ENCODE peak calls at places on chromosomes 16 and 17, in nine cellular contexts. R, Y, Q, P, I, G, O, K and Z are unnamed samples.

GRCh38 chr17:45018514-45019176 is 32.8 kb downstream of the DCAKD start:
- DNase-seq in R (peak; percentile 31), Y (peak; percentile 26), Q (no peak), P (no peak), I (no peak), G (no peak), O (no peak), K (no peak), Z (no peak)

GRCh38 chr16:67246081-67246944 is 968 bp downstream of the FHOD1 start:
- DNase-seq in R (peak; percentile 90), Y (peak; percentile 74), Q (peak; percentile 88), P (no peak), I (peak; percentile 56), G (peak; percentile 69), O (peak; percentile 81), K (peak; percentile 32), Z (peak; percentile 33)

GRCh38 chr17:51355314-51356083 is 95.2 kb downstream of the UTP18 start:
- DNase-seq in R (no peak), Y (no peak), Q (no peak), P (no peak), I (no peak), G (no peak), O (no peak), K (no peak), Z (no peak)

GRCh38 chr16:67268136-67268579 is 11.2 kb upstream of the PLEKHG4 start:
- DNase-seq in R (no peak), Y (no peak), Q (peak; percentile 55), P (no peak), I (no peak), G (no peak), O (peak; percentile 89), K (no peak), Z (no peak)

GRCh38 chr16:50970221-50970620 is 180.8 kb downstream of the SALL1 start:
- DNase-seq in R (no peak), Y (no peak), Q (no peak), P (no peak), I (no peak), G (no peak), O (no peak), K (no peak), Z (no peak)

GRCh38 chr16:88461291-88462269 is 8.5 kb downstream of the ZFPM1 start:
- DNase-seq in R (peak; percentile 83), Y (no peak), Q (no peak), P (no peak), I (no peak), G (no peak), O (no peak), K (no peak), Z (no peak)

GRCh38 chr17:72119963-72120877 is 600 bp upstream of the SOX9 start:
- DNase-seq in R (peak; percentile 75), Y (peak; percentile 20), Q (peak; percentile 19), P (no peak), I (peak; percentile 59), G (peak; percentile 60), O (peak; percentile 62), K (no peak), Z (no peak)

GRCh38 chr17:56992364-56992763 is 14.4 kb downstream of the SCPEP1 start:
- DNase-seq in R (no peak), Y (no peak), Q (no peak), P (no peak), I (no peak), G (no peak), O (no peak), K (no peak), Z (no peak)

GRCh38 chr17:80187493-80187892 is 17.7 kb downstream of the CARD14 start:
- DNase-seq in R (no peak), Y (no peak), Q (peak; percentile 72), P (no peak), I (peak; percentile 51), G (no peak), O (no peak), K (no peak), Z (no peak)